ENCODE peak calls at places on chromosomes 4 and X, in nine cellular contexts. L is SK-N-SH, X is OCI-LY7, B is hepatocyte, P is MM.1S, R is GM23338, Y is GM23248, A is HCT116, G is PC-3. W is an unnamed sample.
A peak's percentile ranks its signal among the peaks of the same experiment; 100 is the strongest.

GRCh38 chr4:75745192-75745591 is 20.8 kb downstream of the USO1 start:
- DNase-seq in L (no peak), X (no peak), B (peak; percentile 40), P (no peak), R (no peak), Y (peak; percentile 87), A (no peak), G (no peak), W (peak; percentile 51)

GRCh38 chrX:83511208-83511607 is 3.1 kb downstream of the POU3F4 start:
- DNase-seq in L (peak; percentile 21), X (no peak), B (no peak), P (no peak), R (peak; percentile 41), Y (no peak), A (no peak), G (no peak), W (no peak)

GRCh38 chrX:110795645-110796510 is at the start of gene CHRDL1:
- DNase-seq in L (peak; percentile 75), X (no peak), B (peak; percentile 31), P (peak; percentile 66), R (peak; percentile 60), Y (peak; percentile 19), A (no peak), G (no peak), W (peak; percentile 77)

GRCh38 chr4:80124246-80125211 is 51.5 kb upstream of the ANTXR2 start:
- DNase-seq in L (no peak), X (no peak), B (no peak), P (no peak), R (no peak), Y (no peak), A (no peak), G (no peak), W (no peak)

GRCh38 chr4:7430368-7430964 is 4.3 kb downstream of the PSAPL1 start:
- DNase-seq in L (no peak), X (no peak), B (peak; percentile 56), P (no peak), R (peak; percentile 74), Y (no peak), A (peak; percentile 2), G (peak; percentile 39), W (peak; percentile 74)

GRCh38 chr4:185508162-185508561 is 27.1 kb downstream of the PDLIM3 start:
- DNase-seq in L (no peak), X (no peak), B (peak; percentile 22), P (no peak), R (no peak), Y (no peak), A (peak; percentile 18), G (peak; percentile 65), W (peak; percentile 43)

GRCh38 chr4:157992038-157992706 is 180.7 kb downstream of the GASK1B start:
- DNase-seq in L (peak; percentile 10), X (peak; percentile 38), B (peak; percentile 84), P (peak; percentile 64), R (peak; percentile 84), Y (peak; percentile 78), A (peak; percentile 73), G (peak; percentile 81), W (peak; percentile 30)

GRCh38 chrX:2664497-2664896 is 26.6 kb upstream of the CD99 start:
- DNase-seq in L (no peak), X (no peak), B (peak; percentile 56), P (no peak), R (no peak), Y (peak; percentile 92), A (no peak), G (no peak), W (no peak)

GRCh38 chr4:9964884-9965283 is 56.4 kb downstream of the SLC2A9 start:
- DNase-seq in L (no peak), X (no peak), B (no peak), P (no peak), R (no peak), Y (no peak), A (no peak), G (no peak), W (no peak)

GRCh38 chr4:117770269-117771087 is 263.8 kb upstream of the NDST3 start:
- DNase-seq in L (no peak), X (no peak), B (no peak), P (no peak), R (no peak), Y (no peak), A (no peak), G (no peak), W (no peak)

GRCh38 chrX:133273180-133273579 is 55.0 kb upstream of the TFDP3 start:
- DNase-seq in L (no peak), X (no peak), B (no peak), P (no peak), R (no peak), Y (no peak), A (no peak), G (no peak), W (no peak)

GRCh38 chr4:138910914-138911336 is 104.7 kb upstream of the NOCT start:
- DNase-seq in L (peak; percentile 75), X (no peak), B (peak; percentile 88), P (no peak), R (peak; percentile 69), Y (peak; percentile 93), A (no peak), G (peak; percentile 83), W (peak; percentile 79)

GRCh38 chr4:96136056-96136455 is 296.2 kb downstream of the PDHA2 start:
- DNase-seq in L (no peak), X (no peak), B (no peak), P (no peak), R (no peak), Y (no peak), A (no peak), G (no peak), W (no peak)

GRCh38 chr4:140149851-140150635 is 3.9 kb downstream of the MAML3 start:
- DNase-seq in L (peak; percentile 55), X (peak; percentile 66), B (peak; percentile 82), P (peak; percentile 92), R (peak; percentile 86), Y (peak; percentile 80), A (peak; percentile 38), G (peak; percentile 62), W (peak; percentile 55)

GRCh38 chr4:2962614-2963184 is 507 bp downstream of the NOP14 start:
- DNase-seq in L (no peak), X (peak; percentile 79), B (peak; percentile 68), P (peak; percentile 54), R (peak; percentile 81), Y (peak; percentile 75), A (peak; percentile 12), G (peak; percentile 25), W (peak; percentile 58)

DNA sequence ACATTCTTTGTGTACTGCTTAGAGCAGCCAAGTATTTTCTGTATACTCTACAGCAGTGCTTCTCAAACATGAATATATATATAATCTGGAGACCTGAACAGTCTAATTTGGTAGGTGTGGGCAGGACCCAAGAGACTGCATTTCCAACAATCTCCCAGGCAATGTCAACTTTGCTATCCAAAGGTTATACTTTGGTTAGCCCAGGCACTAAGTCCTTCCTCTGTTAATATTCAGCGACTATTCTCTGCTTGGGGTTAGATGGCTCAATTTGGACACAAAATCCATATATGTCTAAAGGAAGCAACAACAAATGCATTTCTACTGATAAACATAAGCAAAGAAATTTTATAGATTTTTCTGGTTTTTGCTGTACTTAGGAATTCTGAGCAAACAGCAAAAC is 480.0 kb upstream of the RPS6KA3 start:
- DNase-seq in L (no peak), X (no peak), B (no peak), P (no peak), R (no peak), Y (no peak), A (no peak), G (no peak), W (no peak)
- H3K9me2 ChIP-seq in L (no peaks in the 10 kb centered on the region), X (no peaks in the 10 kb centered on the region), B (no peaks in the 10 kb centered on the region), P (no peaks in the 10 kb centered on the region), R (no peaks in the 10 kb centered on the region), Y (no peaks in the 10 kb centered on the region), A (no peaks in the 10 kb centered on the region), G (no peaks in the 10 kb centered on the region), W (no peaks in the 10 kb centered on the region)

GRCh38 chr4:89307446-89308160 is at the start of gene GPRIN3:
- DNase-seq in L (peak; percentile 86), X (peak; percentile 67), B (peak; percentile 68), P (peak; percentile 65), R (peak; percentile 76), Y (peak; percentile 70), A (no peak), G (no peak), W (peak; percentile 2)
- H3K9me2 ChIP-seq in L (no peaks in the 10 kb centered on the region), X (no peaks in the 10 kb centered on the region), B (no peaks in the 10 kb centered on the region), P (no peaks in the 10 kb centered on the region), R (no peaks in the 10 kb centered on the region), Y (no peaks in the 10 kb centered on the region), A (no peaks in the 10 kb centered on the region), G (no peaks in the 10 kb centered on the region), W (no peaks in the 10 kb centered on the region)

DNA sequence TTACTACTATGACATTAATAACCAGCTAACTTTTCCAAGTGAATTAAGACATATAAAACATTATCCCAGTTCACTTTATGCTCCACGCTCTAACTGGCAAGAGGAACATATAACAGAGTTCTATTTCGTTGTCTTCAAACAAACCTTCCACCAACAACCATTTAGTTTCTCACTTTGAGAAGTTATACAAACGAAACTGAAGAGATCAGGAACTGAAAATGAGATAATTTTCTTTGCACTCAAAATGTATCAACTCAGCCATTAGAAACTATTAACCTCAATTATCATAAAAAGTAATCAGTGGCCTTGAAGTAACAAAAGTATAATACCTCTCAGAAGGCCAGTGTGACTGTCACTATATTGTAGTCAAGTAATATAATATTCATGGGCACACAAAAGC is 70.1 kb downstream of the CHM start:
- DNase-seq in L (no peak), X (peak; percentile 4), B (no peak), P (no peak), R (no peak), Y (no peak), A (no peak), G (no peak), W (no peak)
- H3K9me2 ChIP-seq in L (no peaks in the 10 kb centered on the region), X (no peaks in the 10 kb centered on the region), B (no peaks in the 10 kb centered on the region), P (no peaks in the 10 kb centered on the region), R (no peaks in the 10 kb centered on the region), Y (no peaks in the 10 kb centered on the region), A (no peaks in the 10 kb centered on the region), G (no peaks in the 10 kb centered on the region), W (no peaks in the 10 kb centered on the region)

GRCh38 chr4:68572653-68573052 is 3.5 kb downstream of the UGT2B17 start:
- DNase-seq in L (no peak), X (no peak), B (no peak), P (peak; percentile 31), R (no peak), Y (no peak), A (no peak), G (no peak), W (no peak)
- H3K9me2 ChIP-seq in L (no peaks in the 10 kb centered on the region), X (no peaks in the 10 kb centered on the region), B (no peaks in the 10 kb centered on the region), P (no peaks in the 10 kb centered on the region), R (no peaks in the 10 kb centered on the region), Y (no peaks in the 10 kb centered on the region), A (no peaks in the 10 kb centered on the region), G (no peaks in the 10 kb centered on the region), W (no peaks in the 10 kb centered on the region)

GRCh38 chr4:87310691-87311335 is 11.9 kb downstream of the HSD17B13 start:
- DNase-seq in L (no peak), X (no peak), B (no peak), P (no peak), R (no peak), Y (no peak), A (no peak), G (no peak), W (no peak)
- H3K9me2 ChIP-seq in L (no peaks in the 10 kb centered on the region), X (no peaks in the 10 kb centered on the region), B (no peaks in the 10 kb centered on the region), P (no peaks in the 10 kb centered on the region), R (no peaks in the 10 kb centered on the region), Y (no peaks in the 10 kb centered on the region), A (no peaks in the 10 kb centered on the region), G (no peaks in the 10 kb centered on the region), W (no peaks in the 10 kb centered on the region)

DNA sequence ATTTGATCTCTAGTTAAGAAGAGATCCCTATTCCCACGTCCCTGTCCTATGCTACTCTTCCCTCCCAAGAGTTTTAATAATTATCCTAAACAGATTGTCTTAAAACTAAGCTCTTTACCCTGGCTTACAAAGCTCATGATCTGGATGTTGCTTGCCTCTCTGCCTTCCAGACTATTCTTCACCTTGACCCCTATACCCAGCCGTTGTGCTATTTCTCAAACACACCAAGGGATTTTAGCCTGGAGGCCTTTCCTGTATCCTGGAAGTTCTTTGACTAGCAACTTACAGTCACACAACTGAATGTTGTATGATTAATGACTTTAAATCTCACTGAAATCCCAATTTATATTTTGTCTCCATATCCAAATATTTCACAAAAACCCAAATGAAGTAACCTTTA is 314.9 kb downstream of the ADGRL3 start:
- DNase-seq in L (no peak), X (no peak), B (no peak), P (no peak), R (no peak), Y (no peak), A (no peak), G (no peak), W (no peak)
- H3K9me2 ChIP-seq in L (no peaks in the 10 kb centered on the region), X (no peaks in the 10 kb centered on the region), B (no peaks in the 10 kb centered on the region), P (no peaks in the 10 kb centered on the region), R (no peaks in the 10 kb centered on the region), Y (no peaks in the 10 kb centered on the region), A (no peaks in the 10 kb centered on the region), G (no peaks in the 10 kb centered on the region), W (no peaks in the 10 kb centered on the region)

W was measured in PC-9.